ENCODE peak calls at places on chromosome 15, in five cellular contexts. E is progenitor cell of endocrine pancreas; T is fibroblast of mammary gland; M is CD4-positive, alpha-beta T cell; H is endothelial cell. F is an unnamed sample.
A peak's percentile ranks its signal among the peaks of the same experiment; 100 is the strongest.

GRCh38 chr15:89628791-89629715 is 26.2 kb downstream of the KIF7 start:
- DNase-seq in M (no peak), E (no peak), H (no peak), T (no peak), F (no peak)

GRCh38 chr15:90075420-90076289 is 26.6 kb downstream of the IDH2 start:
- DNase-seq in M (no peak), T (no peak), E (no peak), H (no peak), F (no peak)

GRCh38 chr15:90592144-90592887 is 62.6 kb downstream of the CRTC3 start:
- DNase-seq in H (no peak), E (no peak), M (no peak), T (peak; percentile 91), F (no peak)

GRCh38 chr15:76147906-76148553 is 88.2 kb downstream of the TMEM266 start:
- DNase-seq in E (peak; percentile 74), T (peak; percentile 29), M (peak; percentile 57), H (peak; percentile 80), F (peak; percentile 60)

GRCh38 chr15:44584162-44584749 is 47.3 kb downstream of the EIF3J start:
- DNase-seq in T (peak; percentile 53), E (no peak), H (peak; percentile 41), M (peak; percentile 56), F (peak; percentile 31)

GRCh38 chr15:99536422-99537033 is 29.3 kb upstream of the MEF2A start:
- DNase-seq in E (no peak), T (peak; percentile 74), H (no peak), M (no peak), F (no peak)

GRCh38 chr15:83053151-83053550 is 13.9 kb downstream of the BTBD1 start:
- DNase-seq in T (peak; percentile 84), E (no peak), M (no peak), H (no peak), F (no peak)

GRCh38 chr15:91258436-91258779 is 158.4 kb downstream of the SV2B start:
- DNase-seq in H (peak; percentile 27), M (no peak), E (no peak), T (no peak), F (no peak)

GRCh38 chr15:40353697-40354096 is 2.9 kb downstream of the PHGR1 start:
- DNase-seq in T (no peak), H (no peak), E (no peak), M (no peak), F (no peak)

GRCh38 chr15:92821491-92822116 is 78.5 kb upstream of the CHD2 start:
- DNase-seq in E (no peak), T (no peak), M (no peak), H (no peak), F (no peak)

GRCh38 chr15:78922527-78922926 is 22.3 kb downstream of the CTSH start:
- DNase-seq in E (no peak), T (no peak), M (no peak), H (no peak), F (no peak)

GRCh38 chr15:67164811-67165652 is 89.4 kb downstream of the AAGAB start:
- DNase-seq in E (no peak), M (no peak), T (peak; percentile 87), H (peak; percentile 31), F (no peak)

GRCh38 chr15:31037731-31038477 is 46.5 kb upstream of the MTMR10 start:
- DNase-seq in E (no peak), H (no peak), T (no peak), M (no peak), F (no peak)

GRCh38 chr15:66163553-66163952 is 90.0 kb downstream of the MEGF11 start:
- DNase-seq in H (no peak), T (no peak), E (no peak), M (no peak), F (no peak)

GRCh38 chr15:25829075-25829474 is 34.1 kb downstream of the ATP10A start:
- DNase-seq in M (no peak), E (no peak), H (no peak), T (no peak), F (no peak)

GRCh38 chr15:25825215-25825614 is 37.9 kb downstream of the ATP10A start:
- DNase-seq in E (no peak), M (no peak), H (no peak), T (no peak), F (no peak)

GRCh38 chr15:25832158-25832557 is 31.0 kb downstream of the ATP10A start:
- DNase-seq in E (no peak), H (no peak), T (no peak), M (no peak), F (no peak)

GRCh38 chr15:25830844-25831443 is 32.2 kb downstream of the ATP10A start:
- DNase-seq in H (no peak), T (peak; percentile 95), M (no peak), E (no peak), F (no peak)
- TF ChIP-seq CTCF in H (no peak), T (no peak), M (no peak), E (no peak), F (no peak)

DNA sequence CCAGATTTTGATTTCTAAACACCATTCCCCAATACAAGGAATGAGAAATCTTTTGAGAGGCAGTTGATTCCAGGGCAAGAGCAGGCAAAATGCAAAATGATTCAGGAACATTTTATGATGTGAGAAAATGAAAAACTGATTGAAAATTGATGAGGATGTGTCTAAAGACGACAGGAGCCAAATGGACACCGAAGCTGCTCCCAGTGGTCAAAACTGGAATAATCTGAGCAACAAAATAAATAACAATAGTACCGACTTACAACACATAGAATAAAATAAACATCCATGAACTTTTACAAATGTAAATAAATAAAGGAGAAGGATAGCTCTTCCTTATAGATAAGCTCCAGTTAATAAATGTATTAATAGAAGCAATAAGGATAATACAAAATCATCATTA is 186.8 kb downstream of the OCA2 start:
- DNase-seq in H (no peak), M (no peak), E (no peak), T (no peak), F (no peak)
- TF ChIP-seq CTCF in H (peak; percentile 17), M (no peak), E (no peak), T (no peak), F (no peak)

GRCh38 chr15:70859322-70859908 is 5.5 kb upstream of the LARP6 start:
- DNase-seq in H (no peak), E (no peak), M (no peak), T (no peak), F (no peak)

GRCh38 chr15:70867911-70868467 is 14.0 kb upstream of the LARP6 start:
- DNase-seq in M (no peak), T (peak; percentile 83), H (no peak), E (no peak), F (no peak)

GRCh38 chr15:70859998-70860397 is 6.0 kb upstream of the LARP6 start:
- DNase-seq in E (no peak), H (no peak), M (no peak), T (no peak), F (no peak)

GRCh38 chr15:70866982-70867644 is 13.2 kb upstream of the LARP6 start:
- DNase-seq in H (no peak), E (no peak), T (no peak), M (no peak), F (no peak)

GRCh38 chr15:70863450-70864218 is 9.7 kb upstream of the LARP6 start:
- DNase-seq in H (no peak), E (no peak), M (no peak), T (peak; percentile 85), F (no peak)
- TF ChIP-seq CTCF in H (no peak), E (no peak), M (no peak), T (no peak), F (no peak)

GRCh38 chr15:73325191-73325980 is 43.4 kb downstream of the HCN4 start:
- DNase-seq in M (no peak), E (no peak), T (no peak), H (peak; percentile 63), F (peak; percentile 11)
- TF ChIP-seq CTCF in M (no peak), E (peak; percentile 8), T (no peak), H (peak; percentile 67), F (no peak)

GRCh38 chr15:41871175-41871905 is 22.5 kb downstream of the SPTBN5 start:
- DNase-seq in E (no peak), T (no peak), M (no peak), H (no peak), F (no peak)
- TF ChIP-seq CTCF in E (no peak), T (no peak), M (no peak), H (no peak), F (no peak)

DNA sequence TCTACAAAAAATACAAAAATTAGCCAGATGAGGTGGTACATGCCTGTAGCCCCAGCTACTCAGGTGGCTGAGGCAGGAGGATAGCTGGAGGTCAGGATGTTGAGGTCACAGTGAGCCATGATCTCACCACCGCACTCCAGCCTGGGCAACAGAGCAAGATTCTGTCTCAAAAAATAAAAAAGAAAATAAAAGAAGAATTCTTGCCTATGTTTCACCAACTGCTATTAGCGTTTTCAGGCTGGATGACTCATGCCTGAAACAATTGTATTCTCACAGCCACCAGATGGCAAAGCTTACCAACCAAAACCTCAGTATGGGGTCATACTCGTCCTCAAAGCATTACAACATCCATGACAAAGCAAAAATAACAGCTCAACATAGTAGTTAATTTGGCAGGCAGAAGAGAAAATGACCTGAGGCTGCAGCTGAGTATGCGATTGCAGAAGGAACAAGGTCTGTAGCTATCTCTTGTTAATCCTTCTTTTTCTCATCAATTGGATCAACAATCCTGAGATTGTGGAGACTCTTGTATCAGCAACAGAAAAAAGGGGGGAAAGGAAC is 52.2 kb downstream of the TP53BP1 start:
- DNase-seq in H (no peak), E (no peak), M (no peak), T (peak; percentile 98), F (no peak)
- TF ChIP-seq CTCF in H (no peak), E (no peak), M (peak; percentile 21), T (peak; percentile 58), F (no peak)

F was measured in activated B cell treated with CpG ODN at 0.5 μM for 24 hours.